ENCODE peak calls at places on chromosomes 13 and 19, in seven cellular contexts. One of them, this sample, is unnamed.

GRCh38 chr13:98751397-98752110 is 918 bp downstream of the SLC15A1 start:
- DNase-seq in activated CD8-positive, alpha-beta memory T cell treated with anti-CD3 and anti-CD28 coated beads, Interleukin-2, amount 50 U/mL, for 48 hours: no peak
- DNase-seq in kidney epithelial cell: no peak
- DNase-seq in NCI-H345: no peak
- DNase-seq in activated naive CD8-positive, alpha-beta T cell treated with anti-CD3 and anti-CD28 coated beads for 36 hours: no peak
- DNase-seq in EL: peak
- DNase-seq in ELR: peak
- DNase-seq in this sample: peak

GRCh38 chr19:10206226-10206873 is 11.6 kb upstream of the DNMT1 start:
- DNase-seq in activated CD8-positive, alpha-beta memory T cell treated with anti-CD3 and anti-CD28 coated beads, Interleukin-2, amount 50 U/mL, for 48 hours: no peak
- DNase-seq in kidney epithelial cell: no peak
- DNase-seq in NCI-H345: no peak
- DNase-seq in activated naive CD8-positive, alpha-beta T cell treated with anti-CD3 and anti-CD28 coated beads for 36 hours: no peak
- DNase-seq in EL: peak
- DNase-seq in ELR: peak
- DNase-seq in this sample: no peak

GRCh38 chr13:43804461-43805070 is 17.8 kb upstream of the ENOX1 start:
- DNase-seq in activated CD8-positive, alpha-beta memory T cell treated with anti-CD3 and anti-CD28 coated beads, Interleukin-2, amount 50 U/mL, for 48 hours: no peak
- DNase-seq in kidney epithelial cell: no peak
- DNase-seq in NCI-H345: peak
- DNase-seq in activated naive CD8-positive, alpha-beta T cell treated with anti-CD3 and anti-CD28 coated beads for 36 hours: no peak
- DNase-seq in EL: peak
- DNase-seq in ELR: peak
- DNase-seq in this sample: peak

GRCh38 chr13:22278336-22278929 is 607.6 kb downstream of the FGF9 start:
- DNase-seq in activated CD8-positive, alpha-beta memory T cell treated with anti-CD3 and anti-CD28 coated beads, Interleukin-2, amount 50 U/mL, for 48 hours: peak
- DNase-seq in kidney epithelial cell: no peak
- DNase-seq in NCI-H345: peak
- DNase-seq in activated naive CD8-positive, alpha-beta T cell treated with anti-CD3 and anti-CD28 coated beads for 36 hours: peak
- DNase-seq in EL: no peak
- DNase-seq in ELR: peak
- DNase-seq in this sample: peak

GRCh38 chr19:35539314-35539713 is 6.1 kb downstream of the GAPDHS start:
- DNase-seq in activated CD8-positive, alpha-beta memory T cell treated with anti-CD3 and anti-CD28 coated beads, Interleukin-2, amount 50 U/mL, for 48 hours: no peak
- DNase-seq in kidney epithelial cell: no peak
- DNase-seq in NCI-H345: no peak
- DNase-seq in activated naive CD8-positive, alpha-beta T cell treated with anti-CD3 and anti-CD28 coated beads for 36 hours: no peak
- DNase-seq in EL: no peak
- DNase-seq in ELR: no peak
- DNase-seq in this sample: no peak

GRCh38 chr13:46606915-46607413 is 54.0 kb downstream of the LRCH1 start:
- DNase-seq in activated CD8-positive, alpha-beta memory T cell treated with anti-CD3 and anti-CD28 coated beads, Interleukin-2, amount 50 U/mL, for 48 hours: no peak
- DNase-seq in kidney epithelial cell: no peak
- DNase-seq in NCI-H345: no peak
- DNase-seq in activated naive CD8-positive, alpha-beta T cell treated with anti-CD3 and anti-CD28 coated beads for 36 hours: no peak
- DNase-seq in EL: no peak
- DNase-seq in ELR: no peak
- DNase-seq in this sample: no peak

GRCh38 chr13:93425411-93425810 is 198.8 kb downstream of the GPC6 start:
- DNase-seq in activated CD8-positive, alpha-beta memory T cell treated with anti-CD3 and anti-CD28 coated beads, Interleukin-2, amount 50 U/mL, for 48 hours: no peak
- DNase-seq in kidney epithelial cell: peak
- DNase-seq in NCI-H345: no peak
- DNase-seq in activated naive CD8-positive, alpha-beta T cell treated with anti-CD3 and anti-CD28 coated beads for 36 hours: no peak
- DNase-seq in EL: no peak
- DNase-seq in ELR: no peak
- DNase-seq in this sample: no peak

GRCh38 chr13:23584275-23584674 is 14.1 kb downstream of the TNFRSF19 start:
- DNase-seq in activated CD8-positive, alpha-beta memory T cell treated with anti-CD3 and anti-CD28 coated beads, Interleukin-2, amount 50 U/mL, for 48 hours: no peak
- DNase-seq in kidney epithelial cell: no peak
- DNase-seq in NCI-H345: no peak
- DNase-seq in activated naive CD8-positive, alpha-beta T cell treated with anti-CD3 and anti-CD28 coated beads for 36 hours: no peak
- DNase-seq in EL: no peak
- DNase-seq in ELR: peak
- DNase-seq in this sample: no peak

GRCh38 chr19:18871543-18871942 is 24.4 kb downstream of the CERS1 start:
- DNase-seq in activated CD8-positive, alpha-beta memory T cell treated with anti-CD3 and anti-CD28 coated beads, Interleukin-2, amount 50 U/mL, for 48 hours: no peak
- DNase-seq in kidney epithelial cell: no peak
- DNase-seq in NCI-H345: no peak
- DNase-seq in activated naive CD8-positive, alpha-beta T cell treated with anti-CD3 and anti-CD28 coated beads for 36 hours: no peak
- DNase-seq in EL: no peak
- DNase-seq in ELR: no peak
- DNase-seq in this sample: no peak

GRCh38 chr19:3670258-3670795 is 29.9 kb downstream of the PIP5K1C start:
- DNase-seq in activated CD8-positive, alpha-beta memory T cell treated with anti-CD3 and anti-CD28 coated beads, Interleukin-2, amount 50 U/mL, for 48 hours: no peak
- DNase-seq in kidney epithelial cell: peak
- DNase-seq in NCI-H345: no peak
- DNase-seq in activated naive CD8-positive, alpha-beta T cell treated with anti-CD3 and anti-CD28 coated beads for 36 hours: no peak
- DNase-seq in EL: peak
- DNase-seq in ELR: peak
- DNase-seq in this sample: no peak

GRCh38 chr19:1394252-1395193 is 6.8 kb downstream of the GAMT start:
- DNase-seq in activated CD8-positive, alpha-beta memory T cell treated with anti-CD3 and anti-CD28 coated beads, Interleukin-2, amount 50 U/mL, for 48 hours: no peak
- DNase-seq in kidney epithelial cell: no peak
- DNase-seq in NCI-H345: no peak
- DNase-seq in activated naive CD8-positive, alpha-beta T cell treated with anti-CD3 and anti-CD28 coated beads for 36 hours: no peak
- DNase-seq in EL: no peak
- DNase-seq in ELR: no peak
- DNase-seq in this sample: no peak

GRCh38 chr19:4058696-4059492 is 7.8 kb downstream of the ZBTB7A start:
- DNase-seq in activated CD8-positive, alpha-beta memory T cell treated with anti-CD3 and anti-CD28 coated beads, Interleukin-2, amount 50 U/mL, for 48 hours: no peak
- DNase-seq in kidney epithelial cell: no peak
- DNase-seq in NCI-H345: no peak
- DNase-seq in activated naive CD8-positive, alpha-beta T cell treated with anti-CD3 and anti-CD28 coated beads for 36 hours: no peak
- DNase-seq in EL: no peak
- DNase-seq in ELR: no peak
- DNase-seq in this sample: no peak